ENCODE peak calls at places on chromosomes 12 and 14, in nine cellular contexts. B is GM23248, V is PC-3, D is MM.1S, L is fibroblast of lung, N is DND-41, O is astrocyte, C is HCT116, G is neural progenitor cell. I is an unnamed sample.

GRCh38 chr14:98169170-98169587 is 1102.8 kb downstream of the BCL11B start:
- DNase-seq in N (peak; percentile 31), B (no peak), O (no peak), D (no peak), L (no peak), G (no peak), C (no peak), V (no peak), I (no peak)

GRCh38 chr12:19546611-19547162 is 107.4 kb downstream of the AEBP2 start:
- DNase-seq in G (no peak), D (no peak), V (no peak), B (peak; percentile 64), O (peak; percentile 41), N (no peak), C (no peak), L (peak; percentile 47), I (peak; percentile 47)

GRCh38 chr12:31897791-31898503 is 61.3 kb upstream of the RESF1 start:
- DNase-seq in C (peak; percentile 19), L (peak; percentile 50), N (peak; percentile 54), V (no peak), O (peak; percentile 35), D (peak; percentile 28), B (peak; percentile 3), G (peak; percentile 29), I (no peak)

GRCh38 chr14:96224480-96225096 is 19.9 kb downstream of the BDKRB2 start:
- DNase-seq in O (no peak), G (no peak), N (no peak), C (no peak), L (no peak), B (no peak), D (no peak), V (no peak), I (no peak)

GRCh38 chr12:93015970-93016751 is 87.1 kb upstream of the EEA1 start:
- DNase-seq in O (no peak), D (no peak), L (no peak), V (peak; percentile 8), G (peak; percentile 11), N (no peak), C (no peak), B (no peak), I (no peak)

GRCh38 chr14:61839452-61839851 is 77.2 kb downstream of the SNAPC1 start:
- DNase-seq in O (peak; percentile 12), G (no peak), N (no peak), B (peak; percentile 74), V (peak; percentile 22), D (no peak), C (no peak), L (peak; percentile 12), I (no peak)

GRCh38 chr14:105142651-105143450 is 25.7 kb downstream of the JAG2 start:
- DNase-seq in N (no peak), G (no peak), L (no peak), B (no peak), O (no peak), V (no peak), D (no peak), C (no peak), I (no peak)

GRCh38 chr12:114013601-114014345 is 47.6 kb upstream of the RBM19 start:
- DNase-seq in B (peak; percentile 60), C (peak; percentile 31), N (peak; percentile 4), V (peak; percentile 57), G (peak; percentile 77), L (peak; percentile 5), D (no peak), O (no peak), I (no peak)

GRCh38 chr14:53979747-53980642 is 23.4 kb upstream of the BMP4 start:
- DNase-seq in O (peak; percentile 85), B (peak; percentile 56), G (no peak), D (no peak), N (no peak), V (no peak), L (peak; percentile 87), C (no peak), I (no peak)

GRCh38 chr14:80152166-80152565 is 59.1 kb downstream of the DIO2 start:
- DNase-seq in O (no peak), B (no peak), L (no peak), G (no peak), C (no peak), N (no peak), V (peak; percentile 67), D (no peak), I (peak; percentile 87)

GRCh38 chr14:79246200-79246599 is 965.1 kb downstream of the DIO2 start:
- DNase-seq in N (no peak), V (no peak), O (no peak), L (peak; percentile 3), C (no peak), G (no peak), B (no peak), D (no peak), I (no peak)

GRCh38 chr12:100795193-100796179 is 910 bp downstream of the ANO4 start:
- DNase-seq in L (peak; percentile 22), O (peak; percentile 18), B (peak; percentile 33), G (no peak), N (no peak), C (no peak), V (no peak), D (peak; percentile 90), I (no peak)

GRCh38 chr14:35632276-35633071 is 98.5 kb downstream of the INSM2 start:
- DNase-seq in B (peak; percentile 55), C (no peak), L (peak; percentile 36), O (peak; percentile 7), V (no peak), D (no peak), G (no peak), N (no peak), I (no peak)

DNA sequence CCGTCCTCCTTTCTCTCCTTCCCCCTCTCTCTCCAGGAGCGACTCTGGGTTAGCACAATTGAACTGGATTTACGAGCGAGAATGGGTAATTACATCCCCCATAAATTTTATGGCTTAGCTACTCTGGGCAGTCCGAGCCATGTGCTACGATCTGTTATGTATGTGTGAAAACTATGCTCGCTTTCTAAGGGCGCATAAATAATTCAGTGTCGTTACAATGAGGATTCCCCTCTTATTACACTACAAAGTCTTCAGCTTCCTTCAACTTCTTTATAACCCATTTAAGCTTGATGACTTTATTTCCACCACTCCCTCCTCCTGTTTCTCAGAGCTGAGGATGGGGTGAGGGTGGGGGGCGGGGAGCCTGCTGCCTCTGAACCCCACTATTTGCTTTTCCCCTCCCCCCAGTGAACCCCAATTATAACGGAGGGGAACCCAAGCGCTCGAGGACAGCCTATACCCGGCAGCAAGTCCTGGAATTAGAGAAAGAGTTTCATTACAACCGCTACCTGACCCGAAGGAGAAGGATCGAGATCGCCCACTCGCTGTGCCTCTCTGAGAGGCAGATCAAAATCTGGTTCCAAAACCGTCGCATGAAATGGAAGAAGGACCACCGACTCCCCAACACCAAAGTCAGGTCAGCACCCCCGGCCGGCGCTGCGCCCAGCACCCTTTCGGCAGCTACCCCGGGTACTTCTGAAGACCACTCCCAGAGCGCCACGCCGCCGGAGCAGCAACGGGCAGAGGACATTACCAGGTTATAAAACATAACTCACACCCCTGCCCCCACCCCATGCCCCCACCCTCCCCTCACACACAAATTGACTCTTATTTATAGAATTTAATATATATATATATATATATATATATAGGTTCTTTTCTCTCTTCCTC is 1.1 kb downstream of the HOXC4 start:
- DNase-seq in V (no peak), G (no peak), L (no peak), O (no peak), D (no peak), N (no peak), C (no peak), B (peak; percentile 52), I (no peak)
- H3K9ac ChIP-seq in V (no peak overlapping the region), G (no peak overlapping the region), L (no peak overlapping the region), O (no peak overlapping the region), D (no peak overlapping the region), N (no peak overlapping the region), C (no peak overlapping the region), B (peak overlapping the region; percentile 89), I (no peak overlapping the region)

GRCh38 chr14:77270361-77271112 is 469 bp downstream of the NGB start:
- DNase-seq in L (no peak), B (peak; percentile 6), N (no peak), D (no peak), G (peak; percentile 39), O (no peak), C (no peak), V (no peak), I (no peak)
- TF ChIP-seq EZH2 in L (no peak), B (no peak), N (no peak), D (no peak), G (peak; percentile 98), O (peak; percentile 79), C (no peak), V (no peak), I (no peak)

DNA sequence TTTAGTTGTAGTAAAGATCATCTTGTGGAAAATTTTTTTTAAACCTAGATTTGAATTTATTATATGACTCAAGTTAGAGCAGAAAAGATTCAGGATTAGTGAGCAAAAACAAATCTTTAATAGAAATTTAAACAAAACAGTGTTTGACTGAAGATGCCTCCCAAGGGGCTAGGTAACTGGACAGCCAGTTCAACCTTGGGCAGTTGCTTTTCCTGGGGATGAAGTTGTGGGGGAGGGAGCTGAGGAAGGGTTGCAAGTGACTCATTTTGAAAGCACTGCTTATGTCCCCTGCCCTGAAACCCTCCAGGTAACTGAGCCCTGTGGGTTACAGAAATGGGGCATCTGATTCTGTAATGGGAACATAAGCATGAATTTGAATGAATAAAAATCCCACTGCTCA is 13.1 kb downstream of the CFAP54 start:
- DNase-seq in L (no peak), V (peak; percentile 32), D (peak; percentile 71), C (no peak), O (no peak), B (no peak), N (no peak), G (no peak), I (no peak)
- H3K27ac ChIP-seq in L (no peak overlapping the region), V (no peak overlapping the region), D (peak overlapping the region; percentile 96), C (no peak overlapping the region), O (no peak overlapping the region), B (peak overlapping the region; percentile 89), N (no peak overlapping the region), G (no peak overlapping the region), I (no peak overlapping the region)

GRCh38 chr14:101705733-101706508 is 55.6 kb upstream of the PPP2R5C start:
- DNase-seq in C (no peak), L (peak; percentile 23), V (peak; percentile 21), D (peak; percentile 40), O (peak; percentile 10), N (no peak), B (peak; percentile 34), G (peak; percentile 66), I (no peak)
- H3K9ac ChIP-seq in C (peak overlapping the region; percentile 45), L (no peak overlapping the region), V (peak overlapping the region; percentile 42), D (peak overlapping the region; percentile 10), O (peak overlapping the region; percentile 8), N (no peak overlapping the region), B (no peak overlapping the region), G (no peak overlapping the region), I (peak overlapping the region; percentile 57)

GRCh38 chr12:8018666-8019581 is 13.6 kb upstream of the FOXJ2 start:
- DNase-seq in L (peak; percentile 16), C (peak; percentile 50), N (peak; percentile 61), O (no peak), D (peak; percentile 36), V (no peak), B (no peak), G (peak; percentile 88), I (no peak)
- TF ChIP-seq EZH2 in L (peak; percentile 88), C (no peak), N (peak; percentile 99), O (peak; percentile 92), D (peak; percentile 69), V (no peak), B (peak; percentile 83), G (peak; percentile 50), I (no peak)

DNA sequence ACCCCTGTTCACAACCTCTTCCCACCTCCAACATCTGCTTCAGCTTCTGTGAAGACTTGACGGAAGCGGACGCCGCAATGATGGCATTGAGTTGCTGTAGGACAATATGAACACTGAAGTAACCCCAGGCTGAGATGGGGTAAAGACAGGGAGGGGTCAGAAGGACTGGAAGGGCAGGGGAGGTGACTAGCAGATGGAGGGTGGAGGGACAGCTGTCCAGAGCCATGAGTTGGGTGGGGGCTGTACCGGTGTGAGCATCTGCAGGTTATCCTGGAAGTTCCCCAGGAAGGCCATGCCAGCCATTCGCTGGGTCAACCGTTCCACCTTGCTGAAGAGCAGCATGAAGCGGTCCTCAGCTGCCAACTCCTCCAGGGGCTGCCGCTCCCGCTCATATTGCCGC is 26.1 kb downstream of the PRPF40B start:
- DNase-seq in D (no peak), N (no peak), V (no peak), C (no peak), O (no peak), B (no peak), G (no peak), L (no peak), I (no peak)
- H3K27ac ChIP-seq in D (no peak overlapping the region), N (no peak overlapping the region), V (no peak overlapping the region), C (no peak overlapping the region), O (no peak overlapping the region), B (no peak overlapping the region), G (no peak overlapping the region), L (no peak overlapping the region), I (no peak overlapping the region)